ENCODE peak calls at places on chromosomes 5 and 9, in five cellular contexts. One of them, this sample, is unnamed.

GRCh38 chr5:77230727-77231469 is 20.4 kb downstream of the PDE8B start:
- DNase-seq in HCT116: no peak
- DNase-seq in fibroblast of lung: peak
- DNase-seq in SK-N-MC: no peak
- DNase-seq in keratinocyte: no peak
- DNase-seq in this sample: peak

GRCh38 chr5:174531782-174532191 is 192.6 kb upstream of the MSX2 start:
- DNase-seq in SK-N-MC: peak
- DNase-seq in keratinocyte: no peak
- DNase-seq in fibroblast of lung: no peak
- DNase-seq in HCT116: no peak
- DNase-seq in this sample: no peak

GRCh38 chr5:80967500-80968181 is 7.5 kb downstream of the RASGRF2 start:
- DNase-seq in fibroblast of lung: peak
- DNase-seq in SK-N-MC: no peak
- DNase-seq in HCT116: no peak
- DNase-seq in keratinocyte: peak
- DNase-seq in this sample: no peak

GRCh38 chr5:53032188-53032587 is 43.0 kb downstream of the ITGA2 start:
- DNase-seq in fibroblast of lung: no peak
- DNase-seq in keratinocyte: no peak
- DNase-seq in SK-N-MC: no peak
- DNase-seq in HCT116: no peak
- DNase-seq in this sample: no peak

GRCh38 chr9:22427226-22427880 is 19.3 kb upstream of the DMRTA1 start:
- DNase-seq in fibroblast of lung: no peak
- DNase-seq in keratinocyte: no peak
- DNase-seq in HCT116: no peak
- DNase-seq in SK-N-MC: no peak
- DNase-seq in this sample: no peak

GRCh38 chr5:90894866-90895420 is 336.3 kb downstream of the ADGRV1 start:
- DNase-seq in SK-N-MC: no peak
- DNase-seq in keratinocyte: no peak
- DNase-seq in HCT116: no peak
- DNase-seq in fibroblast of lung: no peak
- DNase-seq in this sample: no peak

GRCh38 chr9:130321539-130321938 is 56.0 kb downstream of the HMCN2 start:
- DNase-seq in HCT116: no peak
- DNase-seq in SK-N-MC: no peak
- DNase-seq in fibroblast of lung: no peak
- DNase-seq in keratinocyte: no peak
- DNase-seq in this sample: no peak

GRCh38 chr5:116272281-116272941 is 187.6 kb downstream of the COMMD10 start:
- DNase-seq in SK-N-MC: no peak
- DNase-seq in fibroblast of lung: peak
- DNase-seq in HCT116: no peak
- DNase-seq in keratinocyte: no peak
- DNase-seq in this sample: peak

GRCh38 chr5:82004511-82004910 is 32.7 kb downstream of the ATG10 start:
- DNase-seq in keratinocyte: no peak
- DNase-seq in HCT116: no peak
- DNase-seq in SK-N-MC: no peak
- DNase-seq in fibroblast of lung: peak
- DNase-seq in this sample: no peak

GRCh38 chr9:129382281-129383004 is 204.4 kb upstream of the IER5L start:
- DNase-seq in keratinocyte: no peak
- DNase-seq in HCT116: no peak
- DNase-seq in fibroblast of lung: no peak
- DNase-seq in SK-N-MC: no peak
- DNase-seq in this sample: no peak

DNA sequence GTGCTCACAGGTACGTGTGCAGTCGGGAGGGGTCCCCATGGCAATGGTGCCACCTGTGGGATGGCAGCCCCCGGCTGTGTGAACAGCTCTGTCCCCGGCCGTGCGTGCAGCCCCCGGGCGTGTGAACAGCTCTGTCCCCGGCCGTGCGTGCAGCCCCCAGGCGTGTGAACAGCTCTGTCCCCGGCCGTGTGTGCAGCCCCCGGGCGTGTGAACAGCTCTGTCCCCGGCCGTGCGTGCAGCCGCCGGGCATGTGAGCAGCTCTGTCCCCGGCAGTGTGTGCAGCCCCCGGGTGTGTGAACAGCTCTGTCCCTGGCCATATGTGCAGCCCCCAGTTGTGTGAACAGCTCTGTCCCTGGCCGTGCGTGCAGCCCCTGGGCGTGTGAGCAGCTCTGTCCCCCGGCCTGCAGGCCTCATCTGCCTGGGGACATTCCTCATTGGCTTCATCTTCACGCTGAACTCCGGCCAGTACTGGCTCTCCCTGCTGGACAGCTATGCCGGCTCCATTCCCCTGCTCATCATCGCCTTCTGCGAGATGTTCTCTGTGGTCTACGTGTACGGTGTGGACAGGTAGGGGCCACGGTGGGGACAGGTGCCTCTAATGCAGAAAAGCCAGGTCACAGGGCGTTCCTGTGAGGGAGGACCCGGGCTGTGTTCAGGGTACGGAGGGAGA is 5.9 kb upstream of the SLC6A18 start:
- DNase-seq in keratinocyte: no peak
- DNase-seq in HCT116: no peak
- DNase-seq in SK-N-MC: no peak
- DNase-seq in fibroblast of lung: no peak
- DNase-seq in this sample: no peak
- TF ChIP-seq EZH2 in keratinocyte: no peak
- TF ChIP-seq EZH2 in HCT116: no peak
- TF ChIP-seq EZH2 in SK-N-MC: no peak
- TF ChIP-seq EZH2 in fibroblast of lung: no peak
- TF ChIP-seq EZH2 in this sample: no peak

GRCh38 chr5:181053760-181054122 is 13.7 kb downstream of the BTNL9 start:
- DNase-seq in keratinocyte: no peak
- DNase-seq in fibroblast of lung: no peak
- DNase-seq in SK-N-MC: no peak
- DNase-seq in HCT116: no peak
- DNase-seq in this sample: peak

GRCh38 chr5:181052928-181053759 is 13.1 kb downstream of the BTNL9 start:
- DNase-seq in keratinocyte: no peak
- DNase-seq in fibroblast of lung: no peak
- DNase-seq in HCT116: no peak
- DNase-seq in SK-N-MC: no peak
- DNase-seq in this sample: peak

GRCh38 chr5:181054138-181054537 is 14.1 kb downstream of the BTNL9 start:
- DNase-seq in SK-N-MC: no peak
- DNase-seq in keratinocyte: no peak
- DNase-seq in HCT116: no peak
- DNase-seq in fibroblast of lung: no peak
- DNase-seq in this sample: no peak

GRCh38 chr5:181051841-181052525 is 11.9 kb downstream of the BTNL9 start:
- DNase-seq in fibroblast of lung: no peak
- DNase-seq in HCT116: no peak
- DNase-seq in keratinocyte: no peak
- DNase-seq in SK-N-MC: no peak
- DNase-seq in this sample: peak

GRCh38 chr5:181052526-181052927 is 12.5 kb downstream of the BTNL9 start:
- DNase-seq in keratinocyte: no peak
- DNase-seq in HCT116: no peak
- DNase-seq in fibroblast of lung: peak
- DNase-seq in SK-N-MC: no peak
- DNase-seq in this sample: peak
- TF ChIP-seq EZH2 in keratinocyte: peak
- TF ChIP-seq EZH2 in HCT116: no peak
- TF ChIP-seq EZH2 in fibroblast of lung: peak
- TF ChIP-seq EZH2 in SK-N-MC: peak
- TF ChIP-seq EZH2 in this sample: peak

GRCh38 chr5:28344803-28345433 is 1306.5 kb upstream of the CDH9 start:
- DNase-seq in fibroblast of lung: no peak
- DNase-seq in keratinocyte: no peak
- DNase-seq in HCT116: no peak
- DNase-seq in SK-N-MC: peak
- DNase-seq in this sample: peak

DNA sequence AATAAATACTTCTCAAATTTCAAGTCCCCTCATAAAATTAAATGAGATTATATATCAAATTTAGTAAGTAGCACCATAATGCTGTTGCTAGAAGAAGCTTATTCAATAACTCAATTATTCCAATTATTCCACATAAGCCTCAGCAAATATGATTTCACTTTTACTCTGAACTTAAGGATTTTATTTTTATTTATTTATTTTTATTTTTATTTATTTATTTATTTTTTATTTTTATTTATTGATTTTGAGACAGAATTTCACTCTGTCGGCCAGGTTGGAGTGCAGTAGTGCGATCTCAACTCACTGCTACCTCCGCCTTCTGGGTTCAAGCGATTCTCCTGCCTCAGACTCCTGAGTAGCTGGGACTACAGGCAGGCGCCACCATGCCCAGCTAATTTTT is 1308.3 kb upstream of the CDH9 start:
- DNase-seq in SK-N-MC: no peak
- DNase-seq in fibroblast of lung: no peak
- DNase-seq in HCT116: no peak
- DNase-seq in keratinocyte: no peak
- DNase-seq in this sample: no peak
- TF ChIP-seq EZH2 in SK-N-MC: no peak
- TF ChIP-seq EZH2 in fibroblast of lung: no peak
- TF ChIP-seq EZH2 in HCT116: no peak
- TF ChIP-seq EZH2 in keratinocyte: no peak
- TF ChIP-seq EZH2 in this sample: no peak

DNA sequence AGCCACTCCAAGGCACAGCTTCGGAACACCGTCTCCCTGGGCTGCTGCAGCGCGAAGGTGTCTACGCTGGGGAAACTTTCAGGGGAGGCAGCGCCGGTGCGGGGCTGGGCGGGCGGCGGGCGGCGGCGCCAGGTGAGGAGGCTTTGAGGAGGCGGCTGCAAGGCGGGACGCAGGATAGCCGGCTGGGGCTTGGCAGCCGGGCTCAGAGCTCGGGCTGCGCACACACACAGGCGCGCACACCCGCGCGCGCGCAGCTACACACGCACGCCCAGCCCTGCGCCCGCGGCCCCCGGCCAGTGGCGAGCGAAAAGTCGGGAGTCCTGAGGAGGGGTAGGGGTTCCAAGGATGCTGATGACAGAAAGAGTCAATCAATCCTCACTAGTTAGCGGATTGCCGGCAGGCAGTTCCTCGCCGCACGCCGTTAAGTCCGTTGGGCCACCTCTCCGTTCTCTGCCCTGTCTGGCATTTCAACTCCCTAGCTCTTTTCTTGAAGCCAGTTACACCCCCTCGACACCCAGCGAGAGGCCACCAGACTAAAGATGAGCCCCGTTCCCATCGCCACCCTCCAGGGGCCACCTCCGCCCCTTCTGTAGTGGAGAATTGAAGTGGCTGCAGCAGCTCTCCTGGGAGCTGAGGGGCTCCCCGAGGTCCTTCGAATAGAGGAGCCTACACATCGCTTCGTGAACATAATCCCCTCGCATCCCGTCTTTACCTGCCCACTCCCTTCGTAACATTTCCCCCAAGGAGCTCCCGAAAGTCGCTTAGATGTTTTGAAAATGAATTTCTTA is 1640.3 kb upstream of the C9orf72 start:
- DNase-seq in HCT116: no peak
- DNase-seq in keratinocyte: no peak
- DNase-seq in SK-N-MC: no peak
- DNase-seq in fibroblast of lung: no peak
- DNase-seq in this sample: peak
- TF ChIP-seq EZH2 in HCT116: no peak
- TF ChIP-seq EZH2 in keratinocyte: no peak
- TF ChIP-seq EZH2 in SK-N-MC: no peak
- TF ChIP-seq EZH2 in fibroblast of lung: no peak
- TF ChIP-seq EZH2 in this sample: no peak

DNA sequence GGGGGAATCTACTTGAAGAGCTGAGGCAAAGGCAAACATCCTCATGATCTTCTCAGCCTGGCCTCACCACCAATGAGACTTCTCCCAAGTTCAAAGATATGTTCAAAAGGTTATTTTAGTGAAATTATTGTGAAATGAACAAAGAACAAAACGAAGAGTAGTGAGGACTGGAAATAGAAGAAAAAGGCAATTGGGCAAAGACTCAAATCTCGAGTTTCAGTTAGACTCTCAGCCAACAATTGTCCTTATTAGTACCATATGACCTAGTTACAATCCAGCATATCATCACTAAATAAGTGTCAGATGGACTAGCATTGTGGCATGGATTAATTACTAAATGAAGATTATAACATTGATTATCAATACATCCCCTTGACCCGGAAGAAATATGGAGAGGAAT is 9.0 kb downstream of the ZNF474 start:
- DNase-seq in keratinocyte: no peak
- DNase-seq in fibroblast of lung: no peak
- DNase-seq in SK-N-MC: no peak
- DNase-seq in HCT116: no peak
- DNase-seq in this sample: no peak
- TF ChIP-seq EZH2 in keratinocyte: no peak
- TF ChIP-seq EZH2 in fibroblast of lung: no peak
- TF ChIP-seq EZH2 in SK-N-MC: no peak
- TF ChIP-seq EZH2 in HCT116: no peak
- TF ChIP-seq EZH2 in this sample: no peak

GRCh38 chr5:851076-851475 is 290 bp upstream of the ZDHHC11 start:
- DNase-seq in SK-N-MC: no peak
- DNase-seq in HCT116: no peak
- DNase-seq in keratinocyte: no peak
- DNase-seq in fibroblast of lung: no peak
- DNase-seq in this sample: no peak
- TF ChIP-seq EZH2 in SK-N-MC: no peak
- TF ChIP-seq EZH2 in HCT116: no peak
- TF ChIP-seq EZH2 in keratinocyte: peak
- TF ChIP-seq EZH2 in fibroblast of lung: no peak
- TF ChIP-seq EZH2 in this sample: no peak